ENCODE peak calls at places on chromosomes 13 and 19, in four cellular contexts. Z, U, L and Y are unnamed samples.

GRCh38 chr19:16516923-16517610 is 20.9 kb downstream of the C19orf44 start:
- DNase-seq in L (no peak), U (no peak), Z (no peak), Y (no peak)

GRCh38 chr19:48934837-48935236 is 1.3 kb downstream of the DHDH start:
- DNase-seq in Z (no peak), U (no peak), L (no peak), Y (no peak)

GRCh38 chr13:109251958-109252357 is 534.4 kb downstream of the IRS2 start:
- DNase-seq in U (peak), Z (no peak), L (no peak), Y (no peak)

GRCh38 chr13:66102864-66103263 is 1127.3 kb downstream of the PCDH9 start:
- DNase-seq in L (no peak), Z (no peak), U (no peak), Y (no peak)

GRCh38 chr19:29293736-29294342 is 80.9 kb upstream of the UQCRFS1 start:
- DNase-seq in U (no peak), L (no peak), Z (no peak), Y (no peak)

GRCh38 chr13:25493930-25494707 is 122.3 kb downstream of the ATP8A2 start:
- DNase-seq in L (no peak), U (no peak), Z (no peak), Y (no peak)

GRCh38 chr19:16476401-16476800 is 4.6 kb upstream of the EPS15L1 start:
- DNase-seq in U (no peak), L (no peak), Z (no peak), Y (no peak)

GRCh38 chr13:85508683-85509329 is 290.4 kb downstream of the SLITRK6 start:
- DNase-seq in Z (no peak), L (no peak), U (peak), Y (peak)

GRCh38 chr19:8305798-8306197 is 2.4 kb downstream of the CD320 start:
- DNase-seq in Z (no peak), L (peak), U (no peak), Y (no peak)

GRCh38 chr19:4976412-4977298 is 7.7 kb downstream of the KDM4B start:
- DNase-seq in Z (no peak), U (peak), L (peak), Y (peak)

GRCh38 chr19:2494447-2495129 is 18.7 kb downstream of the GADD45B start:
- DNase-seq in U (peak), L (peak), Z (peak), Y (peak)

GRCh38 chr13:26658491-26658890 is 101.0 kb downstream of the WASF3 start:
- DNase-seq in Z (no peak), U (no peak), L (no peak), Y (no peak)

GRCh38 chr13:109426690-109426990 is 359.7 kb downstream of the IRS2 start:
- DNase-seq in L (no peak), U (peak), Z (no peak), Y (peak)

GRCh38 chr13:110589991-110590390 is 25.4 kb upstream of the NAXD start:
- DNase-seq in Z (no peak), U (no peak), L (no peak), Y (no peak)

GRCh38 chr13:23871616-23872220 is 17.5 kb downstream of the MIPEP start:
- DNase-seq in Z (no peak), L (no peak), U (peak), Y (peak)